ENCODE peak calls at places on chromosomes 3 and 15, in six cellular contexts. W, B, G, H, M and X are unnamed samples.

GRCh38 chr3:153768559-153769469 is 352.4 kb upstream of the ARHGEF26 start:
- DNase-seq in B (peak; percentile 61), M (no peak), H (no peak), G (no peak), W (no peak), X (peak; percentile 62)

GRCh38 chr15:73334086-73334485 is 34.7 kb downstream of the HCN4 start:
- DNase-seq in M (no peak), H (no peak), W (no peak), G (no peak), B (no peak), X (no peak)

GRCh38 chr3:177618873-177619771 is 421.8 kb upstream of the TBL1XR1 start:
- DNase-seq in H (no peak), B (peak; percentile 72), M (no peak), G (no peak), W (no peak), X (peak; percentile 92)

GRCh38 chr3:9161298-9161697 is 88.1 kb downstream of the SRGAP3 start:
- DNase-seq in W (no peak), M (no peak), B (no peak), H (no peak), G (no peak), X (no peak)

GRCh38 chr15:99015677-99016568 is 8.3 kb upstream of the PGPEP1L start:
- DNase-seq in M (no peak), B (no peak), W (no peak), H (no peak), G (no peak), X (no peak)

GRCh38 chr3:132135628-132136333 is 101.0 kb upstream of the CPNE4 start:
- DNase-seq in B (peak; percentile 99), M (no peak), W (no peak), H (no peak), G (no peak), X (peak; percentile 97)

GRCh38 chr3:189148090-189148507 is 23.7 kb upstream of the TPRG1 start:
- DNase-seq in W (peak; percentile 37), G (peak; percentile 44), B (peak; percentile 67), M (no peak), H (peak; percentile 32), X (peak; percentile 73)

GRCh38 chr3:157464283-157464682 is 27.6 kb downstream of the PTX3 start:
- DNase-seq in M (no peak), W (no peak), G (no peak), B (peak; percentile 86), H (no peak), X (no peak)

GRCh38 chr3:136728918-136729317 is 23.3 kb downstream of the STAG1 start:
- DNase-seq in H (no peak), B (peak; percentile 67), W (no peak), M (no peak), G (no peak), X (peak; percentile 82)

GRCh38 chr15:73677146-73677607 is 7.0 kb upstream of the CD276 start:
- DNase-seq in M (peak; percentile 91), G (peak; percentile 22), B (peak; percentile 70), W (peak; percentile 44), H (peak; percentile 61), X (peak; percentile 63)

GRCh38 chr15:42547926-42548257 is 701 bp downstream of the LRRC57 start:
- DNase-seq in G (peak; percentile 1), B (peak; percentile 55), M (no peak), W (no peak), H (no peak), X (no peak)

GRCh38 chr15:81575436-81576123 is 201.6 kb upstream of the TMC3 start:
- DNase-seq in W (no peak), H (no peak), M (no peak), B (peak; percentile 1), G (no peak), X (no peak)

GRCh38 chr3:195255571-195256501 is 15.1 kb downstream of the XXYLT1 start:
- DNase-seq in M (peak; percentile 78), H (no peak), W (no peak), B (no peak), G (no peak), X (peak; percentile 33)

GRCh38 chr3:107208100-107208499 is 169.1 kb upstream of the CCDC54 start:
- DNase-seq in G (no peak), H (peak; percentile 74), W (no peak), M (no peak), B (peak; percentile 99), X (peak; percentile 99)

GRCh38 chr15:41866263-41866703 is 27.6 kb downstream of the SPTBN5 start:
- DNase-seq in W (no peak), M (no peak), B (no peak), H (no peak), G (no peak), X (no peak)

GRCh38 chr3:107117922-107118576 is 259.2 kb upstream of the CCDC54 start:
- DNase-seq in H (no peak), M (no peak), B (peak; percentile 80), W (no peak), G (no peak), X (peak; percentile 87)

GRCh38 chr3:36866358-36866757 is 78.5 kb downstream of the TRANK1 start:
- DNase-seq in G (no peak), M (no peak), W (no peak), B (no peak), H (no peak), X (no peak)

GRCh38 chr15:65945616-65946015 is 76.3 kb downstream of the RAB11A start:
- DNase-seq in M (no peak), H (no peak), B (no peak), G (no peak), W (no peak), X (no peak)

GRCh38 chr3:38655708-38656300 is 6.3 kb upstream of the SCN5A start:
- DNase-seq in G (no peak), B (peak; percentile 51), M (peak; percentile 84), W (no peak), H (no peak), X (peak; percentile 50)

GRCh38 chr3:81013360-81013759 is 748.1 kb downstream of the GBE1 start:
- DNase-seq in G (no peak), H (no peak), W (no peak), M (no peak), B (no peak), X (peak; percentile 10)

GRCh38 chr3:112382543-112383160 is 49.7 kb downstream of the CD200 start:
- DNase-seq in B (no peak), M (no peak), H (no peak), G (no peak), W (no peak), X (no peak)

GRCh38 chr3:43522702-43523362 is 99.0 kb downstream of the ANO10 start:
- DNase-seq in G (no peak), W (no peak), B (peak; percentile 73), H (no peak), M (no peak), X (peak; percentile 11)

GRCh38 chr3:53102601-53103147 is 27.6 kb downstream of the RFT1 start:
- DNase-seq in W (no peak), B (no peak), G (no peak), H (no peak), M (no peak), X (no peak)

GRCh38 chr3:189710620-189711388 is 79.6 kb downstream of the TP63 start:
- DNase-seq in H (peak; percentile 25), W (no peak), B (peak; percentile 99), G (no peak), M (no peak), X (peak; percentile 98)

GRCh38 chr3:85567074-85567676 is 608.4 kb downstream of the CADM2 start:
- DNase-seq in G (no peak), M (no peak), B (peak; percentile 29), H (peak; percentile 2), W (no peak), X (peak; percentile 39)

GRCh38 chr3:4720316-4721075 is 227.3 kb downstream of the ITPR1 start:
- DNase-seq in M (peak; percentile 95), H (peak; percentile 91), W (peak; percentile 29), B (peak; percentile 71), G (no peak), X (peak; percentile 88)

GRCh38 chr3:172885704-172886103 is 135.2 kb downstream of the ECT2 start:
- DNase-seq in W (no peak), G (no peak), B (no peak), M (no peak), H (no peak), X (no peak)

GRCh38 chr15:100056411-100057072 is 285.2 kb downstream of the ADAMTS17 start:
- DNase-seq in M (peak; percentile 90), W (no peak), H (no peak), G (no peak), B (no peak), X (no peak)

GRCh38 chr15:22902578-22902977 is 64.1 kb downstream of the NIPA2 start:
- DNase-seq in W (no peak), B (no peak), H (no peak), M (no peak), G (no peak), X (no peak)
- TF ChIP-seq CTCF in W (no peak), B (no peak), H (no peak), M (no peak), G (no peak), X (no peak)

DNA sequence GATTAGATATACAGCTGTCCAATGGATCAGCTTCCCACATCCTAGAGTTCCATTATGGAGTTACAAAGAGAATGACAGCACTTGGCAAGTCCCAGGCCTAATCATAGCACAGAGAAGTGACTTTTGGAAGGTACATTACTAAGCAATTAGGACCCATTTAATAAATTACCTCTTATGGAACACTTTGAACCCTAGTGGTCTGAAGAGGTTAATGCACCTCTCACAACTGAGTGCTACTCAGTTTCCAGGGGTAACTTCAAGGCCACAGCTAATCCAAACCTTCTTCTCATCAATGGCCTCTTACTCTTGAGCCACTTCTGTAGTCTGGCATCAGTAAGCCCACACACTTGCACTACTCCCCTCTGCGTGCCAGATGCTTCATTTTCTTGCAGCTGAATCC is 34.9 kb upstream of the MEIS2 start:
- DNase-seq in H (no peak), W (no peak), B (no peak), G (no peak), M (no peak), X (no peak)
- TF ChIP-seq CTCF in H (peak; percentile 14), W (no peak), B (peak; percentile 19), G (peak; percentile 33), M (peak; percentile 24), X (peak; percentile 37)

GRCh38 chr15:80309769-80310384 is 57.9 kb upstream of the CTXND1 start:
- DNase-seq in W (no peak), H (no peak), G (no peak), M (no peak), B (peak; percentile 34), X (peak; percentile 17)
- TF ChIP-seq CTCF in W (no peak), H (no peak), G (no peak), M (peak; percentile 8), B (peak; percentile 57), X (peak; percentile 55)

DNA sequence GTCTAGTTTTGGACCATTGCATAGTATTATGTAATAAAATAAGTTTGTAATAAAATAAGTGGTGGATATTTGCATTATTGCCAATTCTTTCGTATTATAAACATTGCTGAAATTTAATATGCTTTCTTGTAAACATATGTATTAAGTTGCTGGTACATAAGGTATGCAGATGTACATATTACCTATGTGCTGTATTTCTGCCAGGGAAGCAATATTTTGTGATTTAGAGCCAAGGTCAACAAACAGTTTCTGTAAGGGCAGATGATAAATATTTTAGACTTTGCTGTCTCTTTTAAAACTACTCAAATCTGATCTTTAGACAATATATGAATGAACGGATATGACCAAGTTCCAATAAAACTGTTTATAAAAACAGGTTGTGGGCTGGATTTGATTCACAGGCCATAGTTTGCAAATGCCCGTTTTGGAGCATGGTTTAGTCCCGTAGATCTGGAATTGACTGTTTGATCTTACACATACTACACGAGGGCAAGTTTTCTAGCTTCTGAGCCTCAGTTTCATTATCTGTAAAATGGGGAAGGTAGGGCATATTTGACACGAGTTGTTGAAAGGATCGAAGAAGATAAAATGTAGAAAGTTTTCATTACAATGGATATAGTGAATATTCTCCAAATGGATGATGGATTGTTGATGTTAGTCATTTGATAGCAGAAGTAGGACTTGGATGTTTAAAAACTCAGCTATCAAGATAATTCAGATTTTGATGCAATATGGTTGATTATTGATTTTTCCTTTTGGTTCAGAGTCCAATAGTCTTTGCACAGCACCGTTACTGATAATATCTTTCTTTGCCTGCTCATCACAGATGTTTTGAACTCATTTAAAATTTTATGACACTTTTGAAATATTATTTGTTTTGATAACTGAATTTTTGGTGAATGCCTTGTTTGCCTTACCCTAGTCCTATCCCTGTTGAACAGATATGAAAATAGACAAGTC is 394.6 kb downstream of the FEZF2 start:
- DNase-seq in B (no peak), M (no peak), H (no peak), G (no peak), W (no peak), X (no peak)
- TF ChIP-seq CTCF in B (no peak), M (no peak), H (no peak), G (no peak), W (no peak), X (no peak)